ENCODE peak calls at places on chromosome 5, in nine cellular contexts. Q is GM12892; D is hepatic stellate cell; E is CD8-positive, alpha-beta memory T cell; Z is HT1080; Y is psoas muscle; T is stimulated activated CD8-positive, alpha-beta memory T cell treated with anti-CD3 and anti-CD28 coated beads, Interleukin-7, amount 100 ng/mL, for 1 hour; R is fibroblast of pulmonary artery; M is NCI-H460. C is an unnamed sample.

GRCh38 chr5:134083517-134083916 is 31.0 kb upstream of the TCF7 start:
- DNase-seq in E (no peak), R (no peak), Y (no peak), Z (no peak), Q (no peak), D (no peak), T (no peak), M (no peak), C (peak)

GRCh38 chr5:173451651-173452050 is 123.4 kb upstream of the STC2 start:
- DNase-seq in Q (no peak), T (no peak), E (no peak), R (peak), Z (no peak), D (no peak), M (no peak), Y (no peak), C (no peak)

GRCh38 chr5:21615195-21615765 is 1237.9 kb downstream of the CDH12 start:
- DNase-seq in D (no peak), Z (no peak), T (no peak), R (no peak), M (no peak), Q (no peak), E (no peak), Y (no peak), C (no peak)

GRCh38 chr5:80453372-80453771 is 34.5 kb upstream of the FAM151B start:
- DNase-seq in Z (no peak), Q (no peak), Y (no peak), T (no peak), E (no peak), D (no peak), M (no peak), R (no peak), C (no peak)

GRCh38 chr5:176519810-176520720 is 17.1 kb downstream of the RNF44 start:
- DNase-seq in R (no peak), Z (no peak), E (no peak), T (no peak), M (no peak), Q (no peak), D (no peak), Y (no peak), C (no peak)

GRCh38 chr5:6636293-6636692 is 3.1 kb downstream of the SRD5A1 start:
- DNase-seq in Y (no peak), E (no peak), M (no peak), Z (no peak), Q (no peak), T (no peak), R (no peak), D (no peak), C (no peak)

GRCh38 chr5:143501176-143501840 is 97.8 kb upstream of the NR3C1 start:
- DNase-seq in Z (no peak), T (no peak), Q (no peak), D (no peak), M (no peak), Y (peak), R (no peak), E (no peak), C (no peak)

GRCh38 chr5:176531902-176532493 is 5.2 kb downstream of the RNF44 start:
- DNase-seq in Y (no peak), R (no peak), M (no peak), Q (no peak), E (no peak), T (no peak), D (no peak), Z (no peak), C (no peak)

GRCh38 chr5:147887026-147887627 is 8.6 kb downstream of the SCGB3A2 start:
- DNase-seq in Z (peak), R (peak), E (no peak), Q (no peak), T (no peak), M (peak), D (no peak), Y (no peak), C (peak)

GRCh38 chr5:137070521-137070920 is 428.6 kb downstream of the SPOCK1 start:
- DNase-seq in Z (no peak), D (no peak), E (no peak), R (no peak), Y (no peak), M (no peak), T (no peak), Q (no peak), C (no peak)

GRCh38 chr5:53180971-53181370 is 71.4 kb upstream of the MOCS2 start:
- DNase-seq in Z (no peak), D (no peak), M (no peak), Q (no peak), Y (no peak), R (no peak), E (no peak), T (no peak), C (no peak)

GRCh38 chr5:123460296-123460729 is 37.1 kb upstream of the CEP120 start:
- DNase-seq in T (no peak), Y (no peak), Q (no peak), D (no peak), M (peak), R (peak), E (no peak), Z (peak), C (peak)

GRCh38 chr5:65243161-65243560 is 238.6 kb downstream of the ADAMTS6 start:
- DNase-seq in M (no peak), E (no peak), R (no peak), Y (no peak), Z (no peak), D (no peak), T (no peak), Q (no peak), C (no peak)

GRCh38 chr5:175382171-175382570 is 61.8 kb downstream of the DRD1 start:
- DNase-seq in T (no peak), R (no peak), Y (no peak), E (no peak), Q (no peak), Z (no peak), D (no peak), M (no peak), C (no peak)

C was measured in A172.